ENCODE peak calls at places on chromosomes 4 and X, in five cellular contexts. R is HCT116, O is prostate gland, S is endothelial cell of umbilical vein, I is H1. H is an unnamed sample.

GRCh38 chr4:31702291-31702690 is 982.1 kb downstream of the PCDH7 start:
- DNase-seq in O (no peak), I (no peak), S (no peak), R (no peak), H (no peak)

GRCh38 chr4:48296330-48296729 is 26.7 kb upstream of the TEC start:
- DNase-seq in R (no peak), O (no peak), I (no peak), S (no peak), H (peak; percentile 37)

GRCh38 chr4:5050520-5050955 is 742 bp upstream of the STK32B start:
- DNase-seq in R (peak; percentile 34), I (peak; percentile 82), S (peak; percentile 69), O (peak; percentile 43), H (peak; percentile 84)

GRCh38 chrX:120617996-120618630 is 11.7 kb downstream of the C1GALT1C1 start:
- DNase-seq in I (no peak), R (no peak), S (no peak), O (no peak), H (no peak)

GRCh38 chrX:150512426-150512825 is 56.0 kb upstream of the MTM1 start:
- DNase-seq in S (no peak), R (no peak), O (no peak), I (no peak), H (peak; percentile 59)

GRCh38 chrX:154459843-154460242 is 1.8 kb downstream of the PLXNA3 start:
- DNase-seq in R (no peak), S (no peak), I (no peak), O (no peak), H (no peak)

GRCh38 chrX:1727531-1728027 is 112.7 kb downstream of the ASMT start:
- DNase-seq in O (no peak), S (no peak), I (peak; percentile 57), R (peak; percentile 46), H (no peak)

GRCh38 chrX:13197961-13198761 is 121.7 kb downstream of the ATXN3L start:
- DNase-seq in S (no peak), I (no peak), O (no peak), R (no peak), H (no peak)

GRCh38 chr4:38857354-38858096 is 908 bp upstream of the TLR6 start:
- DNase-seq in O (peak; percentile 17), I (no peak), S (peak; percentile 76), R (peak; percentile 92), H (no peak)

GRCh38 chrX:56564182-56564885 is 907 bp downstream of the UBQLN2 start:
- DNase-seq in S (peak; percentile 40), R (no peak), O (peak; percentile 3), I (peak; percentile 37), H (peak; percentile 74)

GRCh38 chrX:23770142-23770541 is 12.8 kb upstream of the SAT1 start:
- DNase-seq in I (no peak), O (no peak), R (no peak), S (no peak), H (no peak)

GRCh38 chrX:23776363-23776762 is 6.6 kb upstream of the SAT1 start:
- DNase-seq in I (no peak), R (no peak), S (no peak), O (no peak), H (no peak)

GRCh38 chrX:23779025-23779424 is 3.9 kb upstream of the SAT1 start:
- DNase-seq in R (no peak), I (no peak), O (no peak), S (peak; percentile 4), H (no peak)

DNA sequence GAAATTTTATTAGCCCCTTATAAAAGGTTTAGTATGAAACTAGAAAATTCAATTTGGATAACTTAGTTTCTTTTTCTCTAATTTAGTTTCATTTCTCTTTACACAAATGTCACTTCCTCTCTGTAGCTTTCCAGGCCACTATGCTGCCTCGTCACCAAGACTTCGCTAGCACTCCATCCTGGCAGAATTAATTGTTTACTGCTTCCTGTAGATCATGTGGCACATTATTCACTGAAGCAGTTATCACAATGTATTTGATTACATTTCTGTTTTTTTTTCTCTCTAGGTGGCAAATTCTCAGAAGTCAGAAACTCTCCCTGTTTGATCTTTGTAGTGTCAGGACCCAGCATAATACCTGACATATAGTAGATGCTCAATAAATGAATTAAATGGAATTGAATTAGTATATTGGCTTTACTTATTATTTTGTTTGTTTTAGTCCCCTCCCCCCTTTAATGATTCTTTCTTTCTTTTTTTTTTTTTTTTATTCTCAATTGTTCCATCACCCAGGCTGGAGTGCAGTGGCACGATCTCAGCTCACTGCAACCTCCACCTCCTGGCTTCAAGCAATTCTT is 9.3 kb upstream of the SAT1 start:
- DNase-seq in O (no peak), R (no peak), S (peak; percentile 76), I (no peak), H (no peak)
- TF ChIP-seq POLR2AphosphoS5 in O (peak; percentile 8), R (no peak), S (no peak), I (no peak), H (peak; percentile 58)

GRCh38 chrX:41184312-41184711 is 99.1 kb downstream of the USP9X start:
- DNase-seq in S (no peak), O (no peak), I (no peak), R (no peak), H (no peak)
- H3K4me1 ChIP-seq in S (peaks cover 3% of the 10 kb centered on the region), O (no peaks in the 10 kb centered on the region), I (no peaks in the 10 kb centered on the region), R (no peaks in the 10 kb centered on the region), H (peaks cover 11% of the 10 kb centered on the region)

DNA sequence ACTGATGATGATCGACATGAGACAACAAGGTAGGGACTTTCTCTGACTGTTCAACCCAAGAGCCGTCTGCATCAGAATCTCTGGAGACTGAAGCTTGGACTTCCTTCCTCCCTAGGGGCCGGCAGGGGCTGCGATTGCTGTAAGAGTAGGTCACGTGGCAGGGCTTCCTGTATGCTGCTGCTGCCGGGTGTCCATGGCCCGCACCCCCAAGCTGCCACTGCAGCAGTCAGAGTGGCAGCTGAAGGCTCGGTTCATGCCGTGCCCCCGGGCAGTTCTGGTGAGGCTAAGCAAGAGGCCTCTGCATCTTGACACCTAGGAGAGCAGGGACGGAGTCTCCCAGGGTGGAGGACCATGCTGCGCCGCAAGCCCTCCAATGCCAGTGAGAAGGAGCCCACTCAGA is at the start of gene SASH3:
- DNase-seq in S (no peak), R (no peak), I (no peak), O (no peak), H (peak; percentile 95)
- TF ChIP-seq POLR2A in S (no peak), R (no peak), I (no peak), O (no peak), H (peak; percentile 71)

DNA sequence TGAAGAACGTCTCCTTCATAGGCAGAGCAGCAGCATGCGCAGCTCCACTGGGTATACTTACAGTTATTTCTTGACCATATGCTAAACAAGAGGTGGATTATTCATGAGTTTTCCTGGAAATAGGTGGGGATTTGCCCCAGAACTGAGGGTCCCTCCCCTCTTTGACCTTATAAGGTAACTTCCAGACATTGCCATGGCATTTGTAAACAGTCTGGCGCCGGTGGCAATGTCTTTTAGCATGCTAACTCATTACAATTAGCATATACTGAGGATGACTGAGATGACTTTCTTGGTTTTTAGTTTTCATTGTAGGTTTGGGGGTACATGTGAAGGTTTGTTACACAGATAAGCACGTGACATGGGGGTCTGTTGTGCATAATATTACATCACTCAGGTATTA is 97.3 kb downstream of the MTNR1A start:
- DNase-seq in R (no peak), O (no peak), S (no peak), I (no peak), H (no peak)
- TF ChIP-seq POLR2AphosphoS5 in R (no peak), O (no peak), S (no peak), I (no peak), H (no peak)

GRCh38 chrX:153447581-153447960 is 1.7 kb upstream of the TREX2 start:
- DNase-seq in I (no peak), S (no peak), R (no peak), O (no peak), H (no peak)

GRCh38 chrX:153448556-153449280 is 2.9 kb upstream of the TREX2 start:
- DNase-seq in S (no peak), I (no peak), R (no peak), O (no peak), H (no peak)

GRCh38 chrX:153445856-153446635 is at the start of gene TREX2:
- DNase-seq in R (no peak), I (no peak), S (no peak), O (no peak), H (peak; percentile 72)

GRCh38 chrX:153446636-153446936 is 730 bp upstream of the TREX2 start:
- DNase-seq in R (no peak), O (no peak), S (no peak), I (no peak), H (no peak)

DNA sequence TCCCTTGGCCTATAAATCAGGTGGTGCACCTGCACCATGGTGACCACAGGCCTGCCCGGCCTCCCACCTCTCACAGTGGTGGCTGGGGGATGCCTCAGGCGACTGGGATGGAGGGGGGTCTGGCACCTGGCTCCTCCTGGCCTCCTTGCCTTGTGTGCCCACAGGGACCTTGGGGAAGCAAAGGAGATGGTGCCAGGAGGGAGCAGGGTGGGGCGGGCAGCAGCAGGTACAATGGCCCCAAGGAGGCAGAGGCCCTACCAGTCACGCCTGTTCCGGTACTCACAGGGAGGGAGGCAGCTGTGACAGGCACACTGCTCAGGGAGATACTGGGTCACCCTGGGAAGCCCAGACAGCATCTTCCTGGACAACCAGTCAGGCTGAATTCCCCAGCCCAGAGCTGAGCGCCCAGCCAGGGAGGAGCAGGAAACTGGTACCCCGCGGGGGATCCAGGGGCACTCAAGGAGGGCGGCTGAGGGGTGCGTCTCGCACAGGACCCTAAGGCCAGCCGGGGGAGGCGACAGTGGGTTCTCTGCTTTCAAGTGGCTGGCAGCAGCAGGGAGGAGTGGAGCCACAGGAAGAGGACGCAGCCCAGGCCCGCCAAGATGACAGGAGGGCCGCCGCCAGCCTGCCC is 1.2 kb upstream of the TREX2 start:
- DNase-seq in R (no peak), I (no peak), S (no peak), O (no peak), H (peak; percentile 76)
- H3K4me1 ChIP-seq in R (no peaks in the 10 kb centered on the region), I (no peaks in the 10 kb centered on the region), S (no peaks in the 10 kb centered on the region), O (no peaks in the 10 kb centered on the region), H (no peaks in the 10 kb centered on the region)